ENCODE peak calls at places on chromosome 1, in eight cellular contexts. Q is CD8-positive, alpha-beta T cell; Z is stimulated activated CD8-positive, alpha-beta memory T cell treated with anti-CD3 and anti-CD28 coated beads, Interleukin-15, amount 100 ng/mL, for 24 hours; W is RWPE2; I is neural crest cell; C is nucleus accumbens; T is C1 segment of cervical spinal cord; G is GDM1. D is an unnamed sample.

GRCh38 chr1:227766015-227766634 is 30.9 kb downstream of the SNAP47 start:
- DNase-seq in Q (peak), Z (peak), W (no peak), I (no peak), C (no peak), T (no peak), G (peak), D (peak)

GRCh38 chr1:154867841-154868610 is 2.1 kb downstream of the KCNN3 start:
- DNase-seq in Q (no peak), Z (no peak), W (no peak), I (no peak), C (no peak), T (no peak), G (no peak), D (peak)

GRCh38 chr1:108830119-108831008 is 26.5 kb downstream of the AKNAD1 start:
- DNase-seq in Q (no peak), Z (no peak), W (peak), I (no peak), C (no peak), T (peak), G (peak), D (no peak)

GRCh38 chr1:209755926-209756607 is at the start of gene TRAF3IP3:
- DNase-seq in Q (peak), Z (no peak), W (no peak), I (no peak), C (no peak), T (peak), G (peak), D (no peak)

GRCh38 chr1:236904874-236905741 is 99.1 kb downstream of the MT1HL1 start:
- DNase-seq in Q (no peak), Z (no peak), W (no peak), I (no peak), C (no peak), T (no peak), G (no peak), D (peak)

GRCh38 chr1:71049951-71050598 is 2.5 kb upstream of the PTGER3 start:
- DNase-seq in Q (no peak), Z (no peak), W (no peak), I (peak), C (no peak), T (no peak), G (peak), D (peak)

GRCh38 chr1:240598201-240598600 is 13.8 kb downstream of the GREM2 start:
- DNase-seq in Q (no peak), Z (no peak), W (no peak), I (no peak), C (no peak), T (no peak), G (no peak), D (no peak)

GRCh38 chr1:16032388-16033100 is 10.7 kb downstream of the CLCNKA start:
- DNase-seq in Q (no peak), Z (no peak), W (peak), I (peak), C (peak), T (peak), G (peak), D (peak)

GRCh38 chr1:44354268-44354839 is 703 bp downstream of the ERI3 start:
- DNase-seq in Q (no peak), Z (no peak), W (no peak), I (no peak), C (no peak), T (no peak), G (no peak), D (no peak)